ENCODE peak calls at places on chromosomes 16 and 17, in seven cellular contexts. H, Y, Z, D, J, T and Q are unnamed samples.
A peak's percentile ranks its signal among the peaks of the same experiment; 100 is the strongest.

GRCh38 chr17:57649731-57650484 is 95.2 kb downstream of the CCDC182 start:
- DNase-seq in T (no peak), D (peak; percentile 66), H (no peak), Z (no peak), J (no peak), Y (peak; percentile 17), Q (no peak)

GRCh38 chr16:20901068-20901440 is 483 bp downstream of the LYRM1 start:
- DNase-seq in Z (no peak), H (no peak), D (no peak), Y (no peak), J (no peak), T (no peak), Q (no peak)

GRCh38 chr16:11105038-11105903 is 150.7 kb downstream of the SOCS1 start:
- DNase-seq in H (no peak), D (peak; percentile 98), J (no peak), Y (peak; percentile 96), Z (no peak), T (no peak), Q (peak; percentile 74)

GRCh38 chr17:5352681-5353289 is 66.7 kb downstream of the NUP88 start:
- DNase-seq in H (no peak), D (no peak), Y (no peak), Z (no peak), J (no peak), T (no peak), Q (no peak)

GRCh38 chr17:45702666-45703266 is 81.4 kb upstream of the CRHR1 start:
- DNase-seq in H (no peak), T (no peak), D (peak; percentile 23), J (no peak), Z (no peak), Y (peak; percentile 30), Q (no peak)

GRCh38 chr16:81738831-81739496 is 40.1 kb upstream of the PLCG2 start:
- DNase-seq in T (no peak), D (no peak), Y (no peak), J (no peak), H (no peak), Z (no peak), Q (peak; percentile 91)

GRCh38 chr17:68682913-68683312 is 81.7 kb upstream of the FAM20A start:
- DNase-seq in Z (no peak), Y (no peak), D (no peak), J (no peak), T (no peak), H (no peak), Q (no peak)

GRCh38 chr17:40122466-40122943 is 734 bp downstream of the MSL1 start:
- DNase-seq in D (peak; percentile 47), H (no peak), J (no peak), Y (peak; percentile 61), T (peak; percentile 72), Z (peak; percentile 75), Q (peak; percentile 74)

GRCh38 chr16:84176192-84177053 is 10.4 kb downstream of the TAF1C start:
- DNase-seq in D (no peak), J (no peak), Z (no peak), Y (no peak), H (no peak), T (no peak), Q (no peak)

GRCh38 chr17:74682028-74682427 is 30.7 kb downstream of the CD300LF start:
- DNase-seq in H (no peak), Y (no peak), Z (no peak), J (no peak), D (no peak), T (no peak), Q (no peak)

GRCh38 chr16:12613131-12613991 is 190.3 kb downstream of the CPPED1 start:
- DNase-seq in H (no peak), J (no peak), D (peak; percentile 39), T (no peak), Y (no peak), Z (no peak), Q (peak; percentile 75)

GRCh38 chr16:14564881-14565687 is 65.0 kb downstream of the PARN start:
- DNase-seq in T (no peak), Y (peak; percentile 63), J (no peak), H (no peak), Z (no peak), D (peak; percentile 14), Q (no peak)

GRCh38 chr16:65249768-65250167 is 127.9 kb upstream of the CDH11 start:
- DNase-seq in H (no peak), T (peak; percentile 14), Z (no peak), D (no peak), Y (peak; percentile 91), J (no peak), Q (no peak)

GRCh38 chr17:80879723-80880649 is 111.7 kb upstream of the CHMP6 start:
- DNase-seq in Y (no peak), Z (no peak), H (no peak), T (peak; percentile 9), D (no peak), J (no peak), Q (no peak)

GRCh38 chr17:3727041-3727440 is 3.3 kb downstream of the HASPIN start:
- DNase-seq in Z (no peak), J (no peak), T (no peak), D (no peak), H (no peak), Y (no peak), Q (no peak)

GRCh38 chr17:79981661-79982101 is 54.0 kb downstream of the TBC1D16 start:
- DNase-seq in J (no peak), T (no peak), H (peak; percentile 12), Z (no peak), D (no peak), Y (no peak), Q (peak; percentile 32)

GRCh38 chr17:68840073-68840472 is 115.1 kb downstream of the ABCA8 start:
- DNase-seq in Z (no peak), D (no peak), T (no peak), H (no peak), Y (no peak), J (no peak), Q (no peak)

GRCh38 chr16:65125322-65125721 is 3.5 kb upstream of the CDH11 start:
- DNase-seq in J (no peak), D (peak; percentile 30), H (no peak), T (no peak), Z (no peak), Y (no peak), Q (no peak)

GRCh38 chr17:30271102-30271501 is 20.6 kb downstream of the BLMH start:
- DNase-seq in Z (no peak), D (peak; percentile 64), Y (no peak), T (no peak), J (no peak), H (no peak), Q (no peak)

GRCh38 chr16:84950906-84951305 is 60.4 kb downstream of the ZDHHC7 start:
- DNase-seq in Z (no peak), Y (no peak), T (peak; percentile 54), H (no peak), J (peak; percentile 19), D (no peak), Q (no peak)

GRCh38 chr16:24364596-24364995 is 108.5 kb downstream of the CACNG3 start:
- DNase-seq in J (no peak), H (no peak), D (no peak), Y (no peak), T (no peak), Z (no peak), Q (no peak)

GRCh38 chr17:42120161-42121065 is 754 bp downstream of the KAT2A start:
- DNase-seq in J (no peak), T (peak; percentile 56), H (no peak), Y (no peak), Z (peak; percentile 57), D (no peak), Q (no peak)

GRCh38 chr17:31392002-31392855 is 754 bp downstream of the RAB11FIP4 start:
- DNase-seq in J (no peak), T (no peak), Y (no peak), H (no peak), D (no peak), Z (no peak), Q (peak; percentile 40)

GRCh38 chr16:10827691-10828341 is 9.2 kb upstream of the TVP23A start:
- DNase-seq in Y (peak; percentile 97), Z (no peak), H (no peak), T (no peak), J (no peak), D (peak; percentile 86), Q (peak; percentile 57)

GRCh38 chr17:81429353-81429774 is 34.1 kb downstream of the BAHCC1 start:
- DNase-seq in Z (no peak), H (no peak), J (no peak), D (peak; percentile 67), T (peak; percentile 94), Y (peak; percentile 89), Q (peak; percentile 68)

GRCh38 chr17:37190493-37190892 is 185.3 kb upstream of the C17orf78 start:
- DNase-seq in J (no peak), H (no peak), Z (no peak), Y (no peak), T (no peak), D (no peak), Q (no peak)

GRCh38 chr17:37191219-37191618 is 184.6 kb upstream of the C17orf78 start:
- DNase-seq in Z (no peak), D (peak; percentile 75), Y (no peak), H (no peak), T (no peak), J (no peak), Q (no peak)

GRCh38 chr17:37194208-37194607 is 181.6 kb upstream of the C17orf78 start:
- DNase-seq in D (no peak), Z (no peak), T (no peak), H (no peak), Y (no peak), J (no peak), Q (no peak)
- TF ChIP-seq CTCF in D (no peak), Z (no peak), T (peak; percentile 30), H (no peak), Y (no peak), J (no peak), Q (no peak)

GRCh38 chr16:89291776-89292175 is 74.3 kb downstream of the ZNF778 start:
- DNase-seq in Z (no peak), H (no peak), J (no peak), T (no peak), Y (no peak), D (no peak), Q (no peak)
- TF ChIP-seq CTCF in Z (no peak), H (no peak), J (no peak), T (no peak), Y (no peak), D (no peak), Q (no peak)

DNA sequence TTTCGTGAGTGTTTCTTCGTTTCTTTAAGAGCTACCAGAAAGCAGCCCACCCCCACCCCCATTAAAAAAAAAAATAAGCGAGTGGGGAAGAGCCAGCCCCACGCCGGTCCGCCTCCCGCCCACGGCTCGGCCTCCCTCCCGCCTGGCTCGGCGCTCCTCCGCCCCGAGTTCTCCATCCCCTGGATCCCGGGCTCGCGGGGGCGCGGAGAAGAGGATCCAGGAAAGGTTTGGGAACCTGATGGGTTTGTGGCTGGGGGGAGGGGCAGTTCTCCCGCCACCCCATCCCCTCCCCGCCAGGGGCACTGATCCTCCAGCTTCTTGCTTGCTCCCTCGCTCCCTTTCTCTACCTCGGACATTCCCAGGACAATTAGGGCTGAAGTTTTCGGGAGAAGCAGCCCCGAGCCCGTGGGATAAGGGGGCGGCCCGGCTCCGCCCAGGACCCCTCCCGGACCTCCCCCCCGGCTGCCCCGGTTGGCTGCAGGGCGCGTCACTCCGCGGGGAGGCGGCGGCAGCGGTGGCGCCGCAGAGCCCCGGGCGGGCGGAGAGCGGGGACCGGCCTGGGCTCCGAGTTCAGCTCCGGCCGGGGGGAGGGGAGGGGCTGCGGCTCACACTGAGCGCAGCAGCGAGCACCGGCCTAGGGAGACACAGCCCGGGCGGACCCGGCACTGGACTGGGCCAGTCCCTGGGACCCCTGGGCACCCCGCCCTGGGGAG is 1.0 kb upstream of the SALL1 start:
- DNase-seq in T (peak; percentile 39), H (no peak), Y (peak; percentile 89), J (no peak), Z (peak; percentile 93), D (peak; percentile 80), Q (no peak)
- TF ChIP-seq CTCF in T (no peak), H (no peak), Y (no peak), J (no peak), Z (peak; percentile 16), D (no peak), Q (no peak)

GRCh38 chr16:71627631-71628236 is 1.8 kb downstream of the MARVELD3 start:
- DNase-seq in Z (no peak), Y (peak; percentile 12), D (no peak), T (no peak), J (no peak), H (no peak), Q (peak; percentile 54)
- TF ChIP-seq CTCF in Z (no peak), Y (no peak), D (no peak), T (no peak), J (no peak), H (no peak), Q (no peak)